ENCODE peak calls at places on chromosomes 2 and 18, in six cellular contexts. J is endothelial cell, L is T-helper 2 cell, N is breast epithelium, Z is KBM-7, T is B cell. O is an unnamed sample.

GRCh38 chr2:145043399-145043834 is 523.5 kb upstream of the ZEB2 start:
- DNase-seq in T (no peak), Z (peak), J (no peak), N (no peak), L (no peak), O (no peak)

GRCh38 chr2:143183804-143184463 is 54.7 kb downstream of the ARHGAP15 start:
- DNase-seq in N (no peak), J (no peak), T (no peak), L (no peak), Z (no peak), O (no peak)

GRCh38 chr2:30185175-30185574 is 38.4 kb downstream of the YPEL5 start:
- DNase-seq in Z (no peak), L (no peak), T (no peak), J (no peak), N (no peak), O (peak)

GRCh38 chr18:67432806-67433205 is 83.7 kb downstream of the DSEL start:
- DNase-seq in J (no peak), Z (no peak), T (no peak), L (no peak), N (no peak), O (no peak)

GRCh38 chr2:187547353-187547979 is 6.8 kb downstream of the TFPI start:
- DNase-seq in J (no peak), T (no peak), N (no peak), Z (peak), L (no peak), O (peak)

GRCh38 chr2:73053316-73054114 is 18.0 kb downstream of the SFXN5 start:
- DNase-seq in N (no peak), T (no peak), Z (no peak), J (no peak), L (no peak), O (no peak)

GRCh38 chr2:7225848-7226247 is 308.6 kb downstream of the RNF144A start:
- DNase-seq in L (no peak), N (no peak), T (no peak), Z (no peak), J (no peak), O (no peak)

GRCh38 chr2:63866009-63866709 is 24.5 kb downstream of the UGP2 start:
- DNase-seq in Z (no peak), L (no peak), T (no peak), N (no peak), J (no peak), O (no peak)

GRCh38 chr2:104976603-104977120 is 61.2 kb upstream of the MRPS9 start:
- DNase-seq in T (peak), L (no peak), Z (peak), J (peak), N (no peak), O (peak)

GRCh38 chr2:21754164-21754788 is 630.5 kb downstream of the TDRD15 start:
- DNase-seq in T (no peak), J (no peak), Z (no peak), L (no peak), N (no peak), O (no peak)

GRCh38 chr2:20391951-20392699 is 41.5 kb upstream of the PUM2 start:
- DNase-seq in J (no peak), Z (no peak), N (no peak), L (no peak), T (no peak), O (no peak)

GRCh38 chr2:78486565-78486964 is 538.9 kb upstream of the REG3G start:
- DNase-seq in Z (no peak), N (no peak), L (no peak), T (no peak), J (no peak), O (no peak)

GRCh38 chr18:53698907-53699306 is 525.6 kb downstream of the MBD2 start:
- DNase-seq in Z (peak), N (no peak), L (no peak), T (no peak), J (peak), O (no peak)

GRCh38 chr2:196431957-196432356 is 207.6 kb upstream of the CCDC150 start:
- DNase-seq in Z (no peak), J (peak), T (no peak), L (no peak), N (no peak), O (no peak)

GRCh38 chr2:69517410-69517809 is 80.2 kb upstream of the NFU1 start:
- DNase-seq in Z (no peak), J (no peak), N (no peak), T (no peak), L (no peak), O (no peak)

GRCh38 chr18:8241731-8242130 is 367.5 kb upstream of the RAB12 start:
- DNase-seq in T (no peak), N (no peak), J (no peak), Z (no peak), L (no peak), O (no peak)

GRCh38 chr2:191497822-191498221 is 180.1 kb upstream of the NABP1 start:
- DNase-seq in T (no peak), Z (no peak), J (no peak), L (no peak), N (no peak), O (no peak)

GRCh38 chr2:184472481-184472880 is 125.8 kb upstream of the ZNF804A start:
- DNase-seq in T (no peak), Z (no peak), N (no peak), J (no peak), L (no peak), O (no peak)

GRCh38 chr2:166803314-166803986 is 84.8 kb upstream of the XIRP2 start:
- DNase-seq in T (no peak), J (no peak), L (no peak), N (no peak), Z (no peak), O (no peak)

O was measured in AML-193.